ENCODE peak calls at places on chromosomes 12 and 14, in eight cellular contexts. One of them, this sample, is unnamed.

GRCh38 chr12:42483534-42483857 is 106.0 kb downstream of the PRICKLE1 start:
- DNase-seq in CD8-positive, alpha-beta T cell: peak
- DNase-seq in gastrocnemius medialis: no peak
- DNase-seq in left lung: no peak
- DNase-seq in fibroblast of lung: peak
- DNase-seq in hepatocyte: peak
- DNase-seq in AG09309: no peak
- DNase-seq in choroid plexus epithelial cell: no peak
- DNase-seq in this sample: no peak

GRCh38 chr12:3042394-3042793 is 34.8 kb upstream of the TSPAN9 start:
- DNase-seq in left lung: no peak
- DNase-seq in hepatocyte: no peak
- DNase-seq in choroid plexus epithelial cell: no peak
- DNase-seq in gastrocnemius medialis: peak
- DNase-seq in fibroblast of lung: no peak
- DNase-seq in AG09309: no peak
- DNase-seq in CD8-positive, alpha-beta T cell: no peak
- DNase-seq in this sample: no peak

GRCh38 chr12:57727758-57728395 is 10.7 kb downstream of the AGAP2 start:
- DNase-seq in CD8-positive, alpha-beta T cell: no peak
- DNase-seq in fibroblast of lung: no peak
- DNase-seq in AG09309: no peak
- DNase-seq in left lung: no peak
- DNase-seq in hepatocyte: no peak
- DNase-seq in gastrocnemius medialis: no peak
- DNase-seq in choroid plexus epithelial cell: no peak
- DNase-seq in this sample: no peak

GRCh38 chr12:104263580-104264358 is 39.8 kb upstream of the EID3 start:
- DNase-seq in gastrocnemius medialis: no peak
- DNase-seq in left lung: no peak
- DNase-seq in choroid plexus epithelial cell: peak
- DNase-seq in fibroblast of lung: peak
- DNase-seq in CD8-positive, alpha-beta T cell: no peak
- DNase-seq in AG09309: peak
- DNase-seq in hepatocyte: no peak
- DNase-seq in this sample: no peak

GRCh38 chr12:106082216-106083175 is 56.3 kb downstream of the NUAK1 start:
- DNase-seq in choroid plexus epithelial cell: peak
- DNase-seq in CD8-positive, alpha-beta T cell: no peak
- DNase-seq in gastrocnemius medialis: no peak
- DNase-seq in AG09309: no peak
- DNase-seq in left lung: no peak
- DNase-seq in fibroblast of lung: peak
- DNase-seq in hepatocyte: no peak
- DNase-seq in this sample: no peak

GRCh38 chr12:66144796-66145754 is 14.5 kb upstream of the LLPH start:
- DNase-seq in CD8-positive, alpha-beta T cell: no peak
- DNase-seq in fibroblast of lung: peak
- DNase-seq in left lung: no peak
- DNase-seq in hepatocyte: peak
- DNase-seq in choroid plexus epithelial cell: peak
- DNase-seq in AG09309: peak
- DNase-seq in gastrocnemius medialis: peak
- DNase-seq in this sample: no peak

GRCh38 chr12:122738561-122738960 is 7.9 kb upstream of the HCAR1 start:
- DNase-seq in hepatocyte: no peak
- DNase-seq in choroid plexus epithelial cell: no peak
- DNase-seq in left lung: no peak
- DNase-seq in fibroblast of lung: peak
- DNase-seq in CD8-positive, alpha-beta T cell: no peak
- DNase-seq in AG09309: no peak
- DNase-seq in gastrocnemius medialis: no peak
- DNase-seq in this sample: no peak

GRCh38 chr12:26238341-26239126 is 43.2 kb downstream of the SSPN start:
- DNase-seq in CD8-positive, alpha-beta T cell: no peak
- DNase-seq in choroid plexus epithelial cell: no peak
- DNase-seq in gastrocnemius medialis: no peak
- DNase-seq in left lung: no peak
- DNase-seq in fibroblast of lung: peak
- DNase-seq in AG09309: no peak
- DNase-seq in hepatocyte: no peak
- DNase-seq in this sample: no peak

GRCh38 chr12:54058189-54058917 is 4.7 kb downstream of the HOXC4 start:
- DNase-seq in fibroblast of lung: no peak
- DNase-seq in left lung: no peak
- DNase-seq in hepatocyte: no peak
- DNase-seq in choroid plexus epithelial cell: no peak
- DNase-seq in gastrocnemius medialis: no peak
- DNase-seq in AG09309: no peak
- DNase-seq in CD8-positive, alpha-beta T cell: no peak
- DNase-seq in this sample: no peak

GRCh38 chr14:102891556-102891955 is 30.9 kb upstream of the AMN start:
- DNase-seq in gastrocnemius medialis: no peak
- DNase-seq in hepatocyte: no peak
- DNase-seq in CD8-positive, alpha-beta T cell: no peak
- DNase-seq in left lung: no peak
- DNase-seq in AG09309: no peak
- DNase-seq in fibroblast of lung: peak
- DNase-seq in choroid plexus epithelial cell: peak
- DNase-seq in this sample: no peak

GRCh38 chr12:94180558-94181296 is 32.4 kb downstream of the PLXNC1 start:
- DNase-seq in gastrocnemius medialis: no peak
- DNase-seq in choroid plexus epithelial cell: no peak
- DNase-seq in CD8-positive, alpha-beta T cell: no peak
- DNase-seq in fibroblast of lung: peak
- DNase-seq in AG09309: no peak
- DNase-seq in hepatocyte: no peak
- DNase-seq in left lung: no peak
- DNase-seq in this sample: no peak

GRCh38 chr14:100278702-100279101 is 27.5 kb downstream of the SLC25A29 start:
- DNase-seq in CD8-positive, alpha-beta T cell: no peak
- DNase-seq in choroid plexus epithelial cell: peak
- DNase-seq in left lung: no peak
- DNase-seq in AG09309: peak
- DNase-seq in hepatocyte: no peak
- DNase-seq in gastrocnemius medialis: no peak
- DNase-seq in fibroblast of lung: peak
- DNase-seq in this sample: no peak

GRCh38 chr12:79407671-79408622 is 282.8 kb downstream of the PAWR start:
- DNase-seq in gastrocnemius medialis: no peak
- DNase-seq in AG09309: peak
- DNase-seq in CD8-positive, alpha-beta T cell: no peak
- DNase-seq in hepatocyte: peak
- DNase-seq in fibroblast of lung: peak
- DNase-seq in choroid plexus epithelial cell: peak
- DNase-seq in left lung: no peak
- DNase-seq in this sample: no peak

GRCh38 chr14:64234877-64235651 is 59.1 kb downstream of the ESR2 start:
- DNase-seq in CD8-positive, alpha-beta T cell: no peak
- DNase-seq in choroid plexus epithelial cell: peak
- DNase-seq in gastrocnemius medialis: no peak
- DNase-seq in left lung: no peak
- DNase-seq in fibroblast of lung: peak
- DNase-seq in AG09309: no peak
- DNase-seq in hepatocyte: no peak
- DNase-seq in this sample: peak

GRCh38 chr12:114921796-114922195 is 237.8 kb upstream of the TBX3 start:
- DNase-seq in AG09309: no peak
- DNase-seq in gastrocnemius medialis: no peak
- DNase-seq in CD8-positive, alpha-beta T cell: no peak
- DNase-seq in hepatocyte: no peak
- DNase-seq in left lung: no peak
- DNase-seq in choroid plexus epithelial cell: no peak
- DNase-seq in fibroblast of lung: no peak
- DNase-seq in this sample: no peak

GRCh38 chr12:68403296-68403695 is 71.1 kb upstream of the MDM1 start:
- DNase-seq in hepatocyte: no peak
- DNase-seq in CD8-positive, alpha-beta T cell: no peak
- DNase-seq in AG09309: no peak
- DNase-seq in left lung: no peak
- DNase-seq in gastrocnemius medialis: no peak
- DNase-seq in fibroblast of lung: peak
- DNase-seq in choroid plexus epithelial cell: no peak
- DNase-seq in this sample: no peak

GRCh38 chr12:45989277-45989856 is 1.0 kb downstream of the SCAF11 start:
- DNase-seq in CD8-positive, alpha-beta T cell: no peak
- DNase-seq in choroid plexus epithelial cell: peak
- DNase-seq in left lung: no peak
- DNase-seq in gastrocnemius medialis: peak
- DNase-seq in hepatocyte: no peak
- DNase-seq in AG09309: no peak
- DNase-seq in fibroblast of lung: no peak
- DNase-seq in this sample: no peak

GRCh38 chr12:121296618-121297476 is at the start of gene CAMKK2:
- DNase-seq in AG09309: peak
- DNase-seq in fibroblast of lung: peak
- DNase-seq in choroid plexus epithelial cell: peak
- DNase-seq in CD8-positive, alpha-beta T cell: peak
- DNase-seq in left lung: peak
- DNase-seq in gastrocnemius medialis: peak
- DNase-seq in hepatocyte: peak
- DNase-seq in this sample: no peak
- TF ChIP-seq CTCF in AG09309: peak
- TF ChIP-seq CTCF in fibroblast of lung: no peak
- TF ChIP-seq CTCF in choroid plexus epithelial cell: peak
- TF ChIP-seq CTCF in CD8-positive, alpha-beta T cell: no peak
- TF ChIP-seq CTCF in left lung: no peak
- TF ChIP-seq CTCF in gastrocnemius medialis: no peak
- TF ChIP-seq CTCF in hepatocyte: peak
- TF ChIP-seq CTCF in this sample: peak

GRCh38 chr12:56631790-56632700 is 1.9 kb upstream of the BAZ2A start:
- DNase-seq in CD8-positive, alpha-beta T cell: peak
- DNase-seq in left lung: peak
- DNase-seq in AG09309: no peak
- DNase-seq in fibroblast of lung: peak
- DNase-seq in gastrocnemius medialis: peak
- DNase-seq in choroid plexus epithelial cell: peak
- DNase-seq in hepatocyte: peak
- DNase-seq in this sample: no peak
- H3K4me3 ChIP-seq in CD8-positive, alpha-beta T cell: peak
- H3K4me3 ChIP-seq in left lung: peak
- H3K4me3 ChIP-seq in AG09309: peak
- H3K4me3 ChIP-seq in fibroblast of lung: peak
- H3K4me3 ChIP-seq in gastrocnemius medialis: peak
- H3K4me3 ChIP-seq in choroid plexus epithelial cell: peak
- H3K4me3 ChIP-seq in hepatocyte: no peak
- H3K4me3 ChIP-seq in this sample: peak

GRCh38 chr12:124380793-124381453 is 86.0 kb downstream of the RFLNA start:
- DNase-seq in left lung: no peak
- DNase-seq in gastrocnemius medialis: no peak
- DNase-seq in fibroblast of lung: no peak
- DNase-seq in hepatocyte: no peak
- DNase-seq in AG09309: no peak
- DNase-seq in CD8-positive, alpha-beta T cell: no peak
- DNase-seq in choroid plexus epithelial cell: no peak
- DNase-seq in this sample: no peak

GRCh38 chr12:124379379-124379937 is 84.6 kb downstream of the RFLNA start:
- DNase-seq in fibroblast of lung: no peak
- DNase-seq in choroid plexus epithelial cell: no peak
- DNase-seq in left lung: no peak
- DNase-seq in hepatocyte: no peak
- DNase-seq in gastrocnemius medialis: no peak
- DNase-seq in CD8-positive, alpha-beta T cell: no peak
- DNase-seq in AG09309: no peak
- DNase-seq in this sample: no peak

GRCh38 chr12:124377981-124378509 is 83.2 kb downstream of the RFLNA start:
- DNase-seq in AG09309: no peak
- DNase-seq in gastrocnemius medialis: no peak
- DNase-seq in left lung: no peak
- DNase-seq in fibroblast of lung: no peak
- DNase-seq in hepatocyte: no peak
- DNase-seq in CD8-positive, alpha-beta T cell: no peak
- DNase-seq in choroid plexus epithelial cell: no peak
- DNase-seq in this sample: no peak

GRCh38 chr12:124381454-124382207 is 86.7 kb downstream of the RFLNA start:
- DNase-seq in AG09309: no peak
- DNase-seq in choroid plexus epithelial cell: peak
- DNase-seq in CD8-positive, alpha-beta T cell: no peak
- DNase-seq in fibroblast of lung: peak
- DNase-seq in gastrocnemius medialis: peak
- DNase-seq in left lung: peak
- DNase-seq in hepatocyte: peak
- DNase-seq in this sample: no peak

DNA sequence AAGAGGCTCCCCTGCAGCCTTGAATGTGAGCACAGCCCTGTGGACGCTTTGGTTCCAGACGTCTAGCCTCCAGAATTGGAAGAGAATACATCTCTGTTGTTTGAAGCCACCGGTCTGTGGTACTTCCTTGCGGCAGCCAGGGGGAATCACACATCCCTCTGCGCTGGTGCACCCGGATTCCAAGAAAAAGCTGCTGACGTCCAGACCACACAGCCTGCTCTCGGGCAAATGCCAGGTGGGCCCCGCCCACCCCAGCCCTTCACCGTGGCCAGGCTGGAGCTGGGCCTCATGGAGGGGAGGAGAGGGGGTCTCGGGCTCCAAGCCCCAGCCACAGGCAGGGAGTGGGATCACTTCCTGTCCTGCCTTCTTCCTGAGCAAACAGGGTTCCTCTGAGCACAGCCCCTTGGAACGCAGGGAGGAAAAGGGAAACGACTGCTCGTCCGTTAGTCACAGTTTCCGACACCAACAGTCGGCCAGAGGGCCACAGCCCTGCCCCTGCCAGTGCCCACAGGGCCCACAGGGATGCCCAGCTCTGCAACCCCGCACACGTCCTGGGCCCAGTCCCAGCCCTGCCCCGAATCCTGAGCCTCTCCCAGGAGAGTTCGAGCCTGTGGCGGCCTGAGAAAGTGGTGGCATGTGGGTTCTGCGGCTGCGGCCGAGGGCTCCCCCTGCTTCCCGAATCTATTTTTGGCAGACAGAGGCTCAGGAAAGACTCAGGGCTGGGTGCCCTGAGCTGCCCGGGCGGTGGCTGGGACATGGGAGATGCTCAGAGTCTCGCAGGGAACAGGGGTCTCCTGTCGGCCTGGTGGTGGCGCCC is 85.3 kb downstream of the RFLNA start:
- DNase-seq in choroid plexus epithelial cell: peak
- DNase-seq in fibroblast of lung: peak
- DNase-seq in gastrocnemius medialis: no peak
- DNase-seq in AG09309: no peak
- DNase-seq in left lung: peak
- DNase-seq in hepatocyte: peak
- DNase-seq in CD8-positive, alpha-beta T cell: no peak
- DNase-seq in this sample: no peak
- TF ChIP-seq CTCF in choroid plexus epithelial cell: peak
- TF ChIP-seq CTCF in fibroblast of lung: peak
- TF ChIP-seq CTCF in gastrocnemius medialis: peak
- TF ChIP-seq CTCF in AG09309: peak
- TF ChIP-seq CTCF in left lung: peak
- TF ChIP-seq CTCF in hepatocyte: peak
- TF ChIP-seq CTCF in CD8-positive, alpha-beta T cell: no peak
- TF ChIP-seq CTCF in this sample: no peak

GRCh38 chr12:33439587-33440011 is at the start of gene SYT10:
- DNase-seq in left lung: peak
- DNase-seq in choroid plexus epithelial cell: no peak
- DNase-seq in AG09309: no peak
- DNase-seq in hepatocyte: peak
- DNase-seq in fibroblast of lung: peak
- DNase-seq in gastrocnemius medialis: no peak
- DNase-seq in CD8-positive, alpha-beta T cell: no peak
- DNase-seq in this sample: no peak
- H3K4me3 ChIP-seq in left lung: peak
- H3K4me3 ChIP-seq in choroid plexus epithelial cell: peak
- H3K4me3 ChIP-seq in AG09309: peak
- H3K4me3 ChIP-seq in hepatocyte: peak
- H3K4me3 ChIP-seq in fibroblast of lung: peak
- H3K4me3 ChIP-seq in gastrocnemius medialis: peak
- H3K4me3 ChIP-seq in CD8-positive, alpha-beta T cell: no peak
- H3K4me3 ChIP-seq in this sample: peak

GRCh38 chr12:109134186-109134917 is 18.0 kb downstream of the ACACB start:
- DNase-seq in hepatocyte: no peak
- DNase-seq in CD8-positive, alpha-beta T cell: no peak
- DNase-seq in gastrocnemius medialis: peak
- DNase-seq in choroid plexus epithelial cell: peak
- DNase-seq in fibroblast of lung: no peak
- DNase-seq in left lung: no peak
- DNase-seq in AG09309: peak
- DNase-seq in this sample: no peak
- TF ChIP-seq CTCF in hepatocyte: peak
- TF ChIP-seq CTCF in CD8-positive, alpha-beta T cell: no peak
- TF ChIP-seq CTCF in gastrocnemius medialis: no peak
- TF ChIP-seq CTCF in choroid plexus epithelial cell: peak
- TF ChIP-seq CTCF in fibroblast of lung: peak
- TF ChIP-seq CTCF in left lung: peak
- TF ChIP-seq CTCF in AG09309: peak
- TF ChIP-seq CTCF in this sample: peak